ENCODE peak calls at places on chromosomes 13 and 19, in six cellular contexts. D is nephron progenitor cell, T is Calu3, A is epithelial cell of esophagus, W is tibial nerve, U is lower leg skin. X is an unnamed sample.

GRCh38 chr19:31346660-31347059 is 2.6 kb downstream of the TSHZ3 start:
- DNase-seq in U (no peak), A (no peak), T (no peak), W (no peak), D (no peak), X (no peak)

GRCh38 chr19:33434886-33435705 is 61.6 kb downstream of the CEBPG start:
- DNase-seq in D (no peak), W (no peak), T (peak), A (peak), U (no peak), X (no peak)

GRCh38 chr13:33206425-33206824 is 79.1 kb downstream of the STARD13 start:
- DNase-seq in D (no peak), U (no peak), W (no peak), A (peak), T (no peak), X (no peak)

GRCh38 chr13:98517576-98518310 is 59.2 kb downstream of the STK24 start:
- DNase-seq in A (no peak), T (no peak), D (no peak), U (no peak), W (no peak), X (no peak)

GRCh38 chr19:13984875-13985741 is 21.0 kb downstream of the RFX1 start:
- DNase-seq in U (no peak), W (no peak), D (no peak), T (no peak), A (no peak), X (no peak)

GRCh38 chr13:66489172-66489571 is 741.0 kb downstream of the PCDH9 start:
- DNase-seq in A (no peak), T (no peak), U (no peak), D (no peak), W (no peak), X (no peak)

GRCh38 chr19:7373862-7374261 is 25.1 kb downstream of the ARHGEF18 start:
- DNase-seq in U (no peak), W (no peak), A (peak), T (no peak), D (no peak), X (no peak)

GRCh38 chr13:31997641-31998040 is 33.9 kb upstream of the FRY start:
- DNase-seq in T (no peak), W (no peak), A (no peak), U (no peak), D (no peak), X (no peak)

DNA sequence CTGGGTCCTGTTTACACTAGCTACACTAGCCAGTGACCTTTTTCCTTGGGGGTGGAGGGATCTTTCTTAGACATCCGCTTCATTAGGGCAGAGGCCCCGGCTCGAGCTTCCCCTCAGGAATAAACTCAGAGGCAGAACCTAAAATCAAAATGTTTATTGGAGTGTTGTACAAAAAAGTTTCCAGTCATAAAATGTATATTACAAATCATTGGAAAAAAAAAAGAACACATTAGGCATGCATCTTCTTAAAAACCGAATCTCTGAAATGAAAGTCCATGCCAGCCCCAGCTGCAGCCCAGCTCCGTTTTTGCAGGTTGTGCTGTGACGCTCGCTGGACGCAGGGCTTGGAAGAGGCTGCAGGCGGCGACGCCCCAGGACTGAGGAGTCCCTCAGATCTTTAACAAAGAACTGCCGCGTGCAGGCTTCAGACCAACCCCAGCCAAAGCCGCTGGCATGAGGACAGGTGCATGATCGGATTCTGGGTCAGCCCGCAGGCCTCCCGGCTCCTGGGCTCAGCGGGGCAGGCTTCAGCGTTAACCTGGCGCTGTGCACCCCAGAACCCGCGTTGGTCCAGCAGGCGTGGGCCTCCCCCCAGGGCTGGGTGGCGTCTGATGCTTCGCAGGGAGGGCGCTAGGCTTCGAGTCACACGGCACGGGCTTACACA is 773 bp upstream of the TIMM13 start:
- DNase-seq in D (peak), U (peak), A (peak), W (no peak), T (no peak), X (no peak)
- TF ChIP-seq CTCF in D (no peak), U (no peak), A (no peak), W (no peak), T (no peak), X (no peak)

DNA sequence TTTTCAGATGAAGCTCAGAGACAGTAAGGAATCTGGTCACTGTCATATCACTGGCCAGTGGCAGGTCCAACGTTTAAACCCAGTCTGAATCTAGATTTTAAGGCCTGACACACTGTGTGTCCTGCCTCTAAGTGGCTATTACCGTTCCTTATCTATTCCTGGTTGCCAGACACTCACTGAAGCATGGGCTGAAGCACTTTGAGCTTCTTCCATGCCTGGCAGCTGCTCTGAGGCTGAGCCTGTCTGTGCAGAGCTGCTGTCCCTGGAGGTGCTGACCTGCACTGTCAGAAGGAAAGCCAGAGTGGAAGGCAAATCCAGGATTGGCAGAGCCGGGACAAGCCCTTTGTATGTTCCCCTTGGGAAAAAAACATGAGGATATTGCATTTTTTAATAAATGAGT is 109.2 kb upstream of the SLC7A1 start:
- DNase-seq in W (no peak), D (no peak), T (no peak), A (no peak), U (no peak), X (no peak)
- TF ChIP-seq CTCF in W (no peak), D (no peak), T (no peak), A (no peak), U (no peak), X (no peak)

GRCh38 chr13:46339035-46339666 is 47.9 kb downstream of the RUBCNL start:
- DNase-seq in U (peak), T (no peak), W (peak), A (peak), D (no peak), X (no peak)
- TF ChIP-seq CTCF in U (no peak), T (no peak), W (no peak), A (no peak), D (no peak), X (no peak)

DNA sequence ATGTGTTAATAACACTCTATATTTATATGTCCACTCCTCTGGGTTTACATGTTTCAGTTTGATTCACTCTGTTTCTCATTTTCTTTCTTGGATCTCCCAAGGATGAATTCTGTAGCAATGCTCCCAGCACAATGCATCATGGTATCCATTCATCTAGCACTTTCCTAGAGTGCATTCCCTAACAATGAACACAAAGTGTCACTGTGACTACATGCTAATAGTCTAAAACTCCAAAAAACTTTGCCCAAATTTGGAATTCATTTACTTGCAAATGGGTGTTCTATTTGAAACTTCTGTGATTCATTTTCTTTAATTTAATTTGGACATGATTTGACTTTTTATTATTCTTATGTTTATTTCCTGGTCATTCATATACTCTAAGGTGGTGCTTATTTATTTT is 286.3 kb downstream of the POU4F1 start:
- DNase-seq in W (no peak), A (peak), D (no peak), T (no peak), U (no peak), X (no peak)
- TF ChIP-seq CTCF in W (no peak), A (peak), D (peak), T (no peak), U (no peak), X (peak)